ENCODE peak calls at places on chromosome 2, in ten cellular contexts. U is right lobe of liver, O is osteocyte, W is GM12865, N is foreskin fibroblast, A is thoracic aorta, Z is upper lobe of right lung, C is ascending aorta, Q is GM12864, X is OCI-LY7. F is an unnamed sample.

GRCh38 chr2:172049721-172050120 is 35.6 kb upstream of the DLX1 start:
- DNase-seq in Z (no peak), O (no peak), C (no peak), Q (no peak), N (no peak), W (no peak), U (no peak), A (no peak), X (no peak), F (no peak)

GRCh38 chr2:225103737-225104141 is 61.5 kb upstream of the DOCK10 start:
- DNase-seq in W (no peak), X (no peak), N (peak), C (no peak), Q (no peak), A (no peak), U (no peak), O (no peak), Z (no peak), F (no peak)

GRCh38 chr2:170502400-170503135 is 212.6 kb upstream of the SP5 start:
- DNase-seq in W (no peak), Q (no peak), C (no peak), O (no peak), U (no peak), N (peak), X (no peak), Z (no peak), A (no peak), F (peak)

GRCh38 chr2:23753291-23754006 is 173.5 kb downstream of the ATAD2B start:
- DNase-seq in N (no peak), A (no peak), C (no peak), Z (no peak), Q (no peak), O (no peak), X (no peak), U (no peak), W (no peak), F (no peak)

GRCh38 chr2:24021122-24021998 is 11.5 kb downstream of the MFSD2B start:
- DNase-seq in N (peak), C (no peak), A (no peak), X (peak), O (no peak), U (no peak), Z (no peak), Q (no peak), W (peak), F (no peak)

GRCh38 chr2:97816411-97816810 is 103.0 kb downstream of the ZAP70 start:
- DNase-seq in Z (no peak), U (no peak), W (no peak), O (no peak), X (no peak), A (no peak), Q (no peak), C (no peak), N (no peak), F (no peak)

GRCh38 chr2:172012688-172013358 is 13.1 kb downstream of the METAP1D start:
- DNase-seq in N (no peak), A (no peak), Q (no peak), X (no peak), C (no peak), W (peak), O (no peak), U (no peak), Z (no peak), F (peak)

GRCh38 chr2:147197754-147198153 is 647.1 kb upstream of the ACVR2A start:
- DNase-seq in Q (no peak), C (no peak), W (no peak), A (no peak), X (no peak), N (no peak), Z (no peak), O (no peak), U (no peak), F (no peak)

GRCh38 chr2:18740428-18740827 is 151.1 kb upstream of the NT5C1B start:
- DNase-seq in C (no peak), Q (no peak), A (no peak), W (no peak), X (no peak), U (no peak), O (no peak), Z (peak), N (no peak), F (no peak)

DNA sequence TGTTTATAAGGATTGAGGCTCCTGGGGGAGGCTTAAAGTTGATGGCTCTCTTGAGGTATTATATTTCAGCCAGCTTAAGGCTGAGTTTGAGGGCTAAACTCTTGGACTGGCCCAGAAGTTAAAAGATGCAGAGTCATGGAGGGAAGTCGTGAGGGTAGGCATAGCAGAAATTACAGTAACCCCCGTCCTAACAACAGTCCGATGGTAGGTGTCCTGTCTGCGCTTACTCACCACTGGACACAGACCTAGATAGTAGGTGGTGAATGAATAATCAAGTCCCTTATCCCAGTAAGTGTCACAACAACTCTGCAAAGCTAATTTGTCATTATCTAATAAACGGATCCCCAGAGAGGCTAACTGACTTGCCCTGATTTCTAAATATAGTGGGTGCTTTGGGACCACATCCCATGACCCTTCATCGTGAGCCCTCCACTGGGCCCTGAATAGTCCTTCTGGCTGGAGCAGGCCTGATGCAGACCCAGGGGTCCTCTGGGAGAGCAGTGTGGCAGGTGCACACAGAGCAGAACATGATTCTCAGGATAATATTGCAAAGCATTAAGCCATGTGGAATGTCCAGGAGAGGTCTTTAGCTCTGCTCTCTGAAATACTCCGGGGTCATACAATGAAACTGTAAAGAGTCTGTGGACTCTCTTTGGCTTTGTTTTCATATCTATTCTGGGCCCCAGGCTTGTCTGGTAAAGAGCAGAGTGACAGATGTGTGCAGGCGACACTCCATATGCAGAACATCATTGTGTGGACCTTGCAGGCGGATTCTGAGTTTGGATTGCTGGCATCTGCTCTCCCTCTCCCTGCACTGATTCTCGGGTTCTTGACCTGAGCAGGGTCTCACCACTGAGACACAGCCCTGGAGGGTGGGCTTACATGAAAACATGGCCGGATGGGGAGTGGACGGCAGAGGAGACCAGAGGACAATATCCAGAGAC is 98.1 kb downstream of the RNF144A start:
- DNase-seq in Z (no peak), A (no peak), X (no peak), C (no peak), W (no peak), O (peak), N (no peak), Q (no peak), U (no peak), F (no peak)
- TF ChIP-seq CTCF in Z (no peak), A (no peak), X (no peak), C (no peak), W (no peak), O (no peak), N (no peak), Q (no peak), U (no peak), F (no peak)

GRCh38 chr2:178949584-178949983 is 100.4 kb downstream of the CCDC141 start:
- DNase-seq in U (no peak), C (no peak), N (no peak), O (no peak), A (no peak), X (no peak), Z (no peak), Q (no peak), W (peak), F (no peak)

GRCh38 chr2:178951266-178952006 is 98.5 kb downstream of the CCDC141 start:
- DNase-seq in N (no peak), U (no peak), O (no peak), Z (no peak), A (no peak), X (no peak), C (no peak), Q (no peak), W (no peak), F (no peak)

GRCh38 chr2:178946494-178946893 is 103.4 kb downstream of the CCDC141 start:
- DNase-seq in Z (no peak), A (no peak), X (no peak), O (no peak), W (no peak), N (no peak), C (no peak), Q (no peak), U (no peak), F (no peak)

GRCh38 chr2:178947006-178947405 is 102.9 kb downstream of the CCDC141 start:
- DNase-seq in W (no peak), X (no peak), C (no peak), O (no peak), Z (no peak), A (no peak), U (no peak), N (no peak), Q (no peak), F (no peak)

GRCh38 chr2:178949151-178949550 is 100.8 kb downstream of the CCDC141 start:
- DNase-seq in X (no peak), Z (no peak), Q (no peak), W (no peak), O (no peak), C (no peak), U (no peak), N (no peak), A (no peak), F (no peak)
- TF ChIP-seq CTCF in X (no peak), Z (no peak), Q (no peak), W (no peak), O (no peak), C (no peak), U (no peak), N (no peak), A (no peak), F (no peak)

GRCh38 chr2:231715499-231715837 is 7.1 kb downstream of the PTMA start:
- DNase-seq in Q (no peak), A (no peak), C (no peak), N (no peak), U (peak), O (no peak), Z (no peak), W (no peak), X (no peak), F (no peak)
- TF ChIP-seq CTCF in Q (no peak), A (peak), C (peak), N (no peak), U (no peak), O (no peak), Z (no peak), W (no peak), X (peak), F (no peak)

GRCh38 chr2:163565192-163565591 is 170.6 kb downstream of the FIGN start:
- DNase-seq in W (no peak), U (no peak), X (no peak), Q (no peak), C (no peak), N (no peak), A (no peak), Z (no peak), O (no peak), F (no peak)
- TF ChIP-seq CTCF in W (no peak), U (no peak), X (no peak), Q (no peak), C (no peak), N (no peak), A (no peak), Z (no peak), O (no peak), F (no peak)

DNA sequence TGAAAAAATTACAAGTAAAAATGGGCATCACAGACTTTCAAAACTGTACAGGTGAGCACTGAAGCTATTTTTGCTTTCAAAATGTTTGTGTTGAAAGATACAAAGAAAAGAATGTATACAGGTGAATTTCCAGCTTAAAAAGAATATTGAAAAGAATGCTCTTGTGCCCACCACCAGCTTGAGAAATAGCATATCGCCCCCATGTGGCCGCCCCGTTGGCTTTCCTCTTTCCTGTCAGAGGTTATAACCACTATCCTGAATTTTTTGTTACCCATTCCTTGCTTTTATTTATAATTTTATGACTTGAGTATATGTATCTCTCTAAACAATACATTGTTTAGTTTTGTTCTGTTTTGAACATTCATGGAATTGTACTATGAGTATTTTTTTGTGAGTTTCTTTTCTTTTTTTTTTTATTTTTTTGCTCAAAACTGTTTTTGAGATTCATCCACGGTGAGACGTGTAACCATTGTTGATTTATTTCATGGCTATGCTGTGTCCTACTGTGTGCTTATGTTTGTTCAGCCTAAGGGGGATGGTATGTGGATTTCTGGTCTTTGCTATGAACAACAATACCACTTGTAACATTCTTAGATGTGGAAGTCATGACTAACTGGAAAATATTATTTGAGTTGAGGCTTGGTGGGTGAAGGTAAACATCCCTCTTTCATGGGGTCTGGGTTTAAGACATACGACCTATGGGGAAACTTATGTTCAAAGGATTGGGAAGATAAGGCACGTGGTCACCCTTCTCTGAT is 11.6 kb downstream of the TRPM8 start:
- DNase-seq in X (peak), O (peak), U (no peak), C (no peak), A (no peak), N (peak), W (peak), Q (no peak), Z (no peak), F (no peak)
- TF ChIP-seq CTCF in X (peak), O (peak), U (peak), C (no peak), A (no peak), N (peak), W (peak), Q (peak), Z (peak), F (no peak)